ENCODE peak calls at places on chromosomes 11 and 22, in four cellular contexts. One of them, this sample, is unnamed.
A peak's percentile ranks its signal among the peaks of the same experiment; 100 is the strongest.

GRCh38 chr11:46649180-46649738 is 31.9 kb downstream of the ATG13 start:
- DNase-seq in fibroblast of lung: peak; percentile 97
- DNase-seq in psoas muscle: peak; percentile 36
- DNase-seq in spleen: no peak
- DNase-seq in this sample: no peak

GRCh38 chr11:64186205-64187165 is 514 bp downstream of the STIP1 start:
- DNase-seq in fibroblast of lung: no peak
- DNase-seq in psoas muscle: no peak
- DNase-seq in spleen: no peak
- DNase-seq in this sample: no peak

GRCh38 chr11:112610996-112611795 is 350.0 kb upstream of the NCAM1 start:
- DNase-seq in fibroblast of lung: no peak
- DNase-seq in psoas muscle: no peak
- DNase-seq in spleen: no peak
- DNase-seq in this sample: no peak

GRCh38 chr11:112051768-112052167 is 22.0 kb downstream of the PIH1D2 start:
- DNase-seq in fibroblast of lung: no peak
- DNase-seq in psoas muscle: no peak
- DNase-seq in spleen: no peak
- DNase-seq in this sample: no peak

GRCh38 chr11:132681971-132682370 is 850.3 kb downstream of the OPCML start:
- DNase-seq in fibroblast of lung: no peak
- DNase-seq in psoas muscle: no peak
- DNase-seq in spleen: no peak
- DNase-seq in this sample: no peak

GRCh38 chr22:20229916-20230775 is 38.0 kb downstream of the RTN4R start:
- DNase-seq in fibroblast of lung: no peak
- DNase-seq in psoas muscle: no peak
- DNase-seq in spleen: no peak
- DNase-seq in this sample: no peak

GRCh38 chr11:96948066-96948465 is 558.3 kb downstream of the JRKL start:
- DNase-seq in fibroblast of lung: no peak
- DNase-seq in psoas muscle: no peak
- DNase-seq in spleen: no peak
- DNase-seq in this sample: no peak

GRCh38 chr11:128575956-128576340 is 11.4 kb downstream of the ETS1 start:
- DNase-seq in fibroblast of lung: peak; percentile 83
- DNase-seq in psoas muscle: no peak
- DNase-seq in spleen: no peak
- DNase-seq in this sample: no peak

GRCh38 chr11:125583496-125583895 is 9.2 kb upstream of the STT3A start:
- DNase-seq in fibroblast of lung: no peak
- DNase-seq in psoas muscle: no peak
- DNase-seq in spleen: no peak
- DNase-seq in this sample: no peak

GRCh38 chr11:68966894-68967780 is 13.6 kb downstream of the MRGPRD start:
- DNase-seq in fibroblast of lung: no peak
- DNase-seq in psoas muscle: no peak
- DNase-seq in spleen: no peak
- DNase-seq in this sample: no peak

GRCh38 chr11:94201004-94201465 is 72.4 kb downstream of the PANX1 start:
- DNase-seq in fibroblast of lung: peak; percentile 92
- DNase-seq in psoas muscle: no peak
- DNase-seq in spleen: no peak
- DNase-seq in this sample: no peak

GRCh38 chr11:105297463-105297862 is 157.9 kb upstream of the CARD18 start:
- DNase-seq in fibroblast of lung: peak; percentile 22
- DNase-seq in psoas muscle: no peak
- DNase-seq in spleen: no peak
- DNase-seq in this sample: no peak

GRCh38 chr11:118618991-118619375 is 11.6 kb downstream of the PHLDB1 start:
- DNase-seq in fibroblast of lung: peak; percentile 87
- DNase-seq in psoas muscle: peak; percentile 72
- DNase-seq in spleen: peak; percentile 43
- DNase-seq in this sample: no peak

GRCh38 chr22:17960695-17961442 is 63.5 kb downstream of the MICAL3 start:
- DNase-seq in fibroblast of lung: no peak
- DNase-seq in psoas muscle: no peak
- DNase-seq in spleen: peak; percentile 47
- DNase-seq in this sample: no peak

GRCh38 chr11:134676516-134677287 is 264.7 kb upstream of the B3GAT1 start:
- DNase-seq in fibroblast of lung: no peak
- DNase-seq in psoas muscle: no peak
- DNase-seq in spleen: peak; percentile 38
- DNase-seq in this sample: no peak

GRCh38 chr11:65590240-65590738 is 5.3 kb downstream of the KCNK7 start:
- DNase-seq in fibroblast of lung: peak; percentile 57
- DNase-seq in psoas muscle: no peak
- DNase-seq in spleen: no peak
- DNase-seq in this sample: no peak

GRCh38 chr11:72840780-72841179 is 26.6 kb downstream of the ATG16L2 start:
- DNase-seq in fibroblast of lung: peak; percentile 94
- DNase-seq in psoas muscle: no peak
- DNase-seq in spleen: no peak
- DNase-seq in this sample: no peak

GRCh38 chr22:24429411-24430365 is 2.3 kb downstream of the ADORA2A start:
- DNase-seq in fibroblast of lung: no peak
- DNase-seq in psoas muscle: no peak
- DNase-seq in spleen: peak; percentile 87
- DNase-seq in this sample: no peak

GRCh38 chr11:45075952-45076351 is 70.5 kb upstream of the PRDM11 start:
- DNase-seq in fibroblast of lung: no peak
- DNase-seq in psoas muscle: no peak
- DNase-seq in spleen: no peak
- DNase-seq in this sample: no peak

GRCh38 chr11:38952698-38953097 is 2354.7 kb upstream of the RAG2 start:
- DNase-seq in fibroblast of lung: no peak
- DNase-seq in psoas muscle: no peak
- DNase-seq in spleen: no peak
- DNase-seq in this sample: no peak

GRCh38 chr22:42069801-42070516 is 653 bp downstream of the NAGA start:
- DNase-seq in fibroblast of lung: no peak
- DNase-seq in psoas muscle: no peak
- DNase-seq in spleen: peak; percentile 32
- DNase-seq in this sample: no peak

GRCh38 chr11:118910309-118911112 is 15.2 kb downstream of the BCL9L start:
- DNase-seq in fibroblast of lung: peak; percentile 94
- DNase-seq in psoas muscle: peak; percentile 86
- DNase-seq in spleen: peak; percentile 84
- DNase-seq in this sample: no peak

GRCh38 chr11:11505190-11505589 is 116.6 kb downstream of the GALNT18 start:
- DNase-seq in fibroblast of lung: no peak
- DNase-seq in psoas muscle: no peak
- DNase-seq in spleen: no peak
- DNase-seq in this sample: no peak

GRCh38 chr22:37563153-37564081 is 3.1 kb downstream of the CDC42EP1 start:
- DNase-seq in fibroblast of lung: peak; percentile 91
- DNase-seq in psoas muscle: peak; percentile 83
- DNase-seq in spleen: no peak
- DNase-seq in this sample: no peak

GRCh38 chr22:37560682-37561208 is 465 bp downstream of the CDC42EP1 start:
- DNase-seq in fibroblast of lung: peak; percentile 42
- DNase-seq in psoas muscle: peak; percentile 64
- DNase-seq in spleen: no peak
- DNase-seq in this sample: no peak

GRCh38 chr22:37564111-37564711 is 3.9 kb downstream of the CDC42EP1 start:
- DNase-seq in fibroblast of lung: peak; percentile 39
- DNase-seq in psoas muscle: no peak
- DNase-seq in spleen: no peak
- DNase-seq in this sample: no peak

GRCh38 chr22:37561209-37562048 is 1.1 kb downstream of the CDC42EP1 start:
- DNase-seq in fibroblast of lung: peak; percentile 89
- DNase-seq in psoas muscle: peak; percentile 92
- DNase-seq in spleen: peak; percentile 89
- DNase-seq in this sample: peak; percentile 31

DNA sequence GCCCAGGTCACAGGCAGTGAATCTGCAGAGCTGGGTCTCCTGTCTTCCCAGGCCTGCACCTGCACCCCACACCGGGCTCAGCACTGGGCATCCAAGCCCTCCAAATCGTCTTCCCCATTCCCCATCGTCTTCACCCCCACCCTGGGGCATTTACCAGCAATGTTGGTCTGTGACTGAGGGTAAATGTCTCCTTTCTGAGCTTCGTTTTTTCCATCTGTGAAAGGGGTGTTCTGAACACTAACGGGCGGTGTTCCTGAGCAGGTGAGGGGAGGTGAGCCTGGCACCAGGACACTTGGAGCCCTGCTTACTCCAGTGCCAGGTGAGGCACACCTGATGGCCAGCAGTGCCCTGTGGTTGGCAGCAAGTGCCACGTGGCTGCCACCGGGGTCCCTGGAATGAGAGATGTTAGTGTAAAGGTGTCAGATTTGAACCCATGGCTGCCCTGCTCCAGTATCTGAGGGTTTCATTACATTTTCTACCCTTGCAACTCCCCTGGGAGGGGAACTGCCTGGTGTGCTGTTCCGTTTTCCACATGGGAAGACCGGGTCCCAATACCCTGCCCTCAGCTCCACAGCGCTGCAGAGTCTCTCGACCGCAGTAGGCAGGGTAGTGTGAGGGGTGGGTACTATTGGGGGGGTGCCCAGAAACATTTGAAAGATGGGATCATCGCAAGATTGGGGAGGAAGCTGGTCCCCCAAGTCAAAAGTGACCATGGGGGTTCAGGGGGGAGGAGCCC is 1.9 kb downstream of the CDC42EP1 start:
- DNase-seq in fibroblast of lung: no peak
- DNase-seq in psoas muscle: no peak
- DNase-seq in spleen: no peak
- DNase-seq in this sample: no peak
- TF ChIP-seq CTCF in fibroblast of lung: no peak
- TF ChIP-seq CTCF in psoas muscle: no peak
- TF ChIP-seq CTCF in spleen: no peak
- TF ChIP-seq CTCF in this sample: no peak

GRCh38 chr11:83831929-83832328 is 545.8 kb upstream of the CCDC90B start:
- DNase-seq in fibroblast of lung: no peak
- DNase-seq in psoas muscle: no peak
- DNase-seq in spleen: no peak
- DNase-seq in this sample: no peak

GRCh38 chr11:83827520-83827919 is 541.4 kb upstream of the CCDC90B start:
- DNase-seq in fibroblast of lung: no peak
- DNase-seq in psoas muscle: no peak
- DNase-seq in spleen: no peak
- DNase-seq in this sample: no peak

GRCh38 chr11:83823461-83824025 is 537.4 kb upstream of the CCDC90B start:
- DNase-seq in fibroblast of lung: no peak
- DNase-seq in psoas muscle: no peak
- DNase-seq in spleen: no peak
- DNase-seq in this sample: no peak

GRCh38 chr11:83826078-83826477 is 539.9 kb upstream of the CCDC90B start:
- DNase-seq in fibroblast of lung: no peak
- DNase-seq in psoas muscle: no peak
- DNase-seq in spleen: no peak
- DNase-seq in this sample: no peak

GRCh38 chr11:83827940-83828554 is 541.9 kb upstream of the CCDC90B start:
- DNase-seq in fibroblast of lung: peak; percentile 59
- DNase-seq in psoas muscle: no peak
- DNase-seq in spleen: no peak
- DNase-seq in this sample: peak; percentile 17
- TF ChIP-seq CTCF in fibroblast of lung: peak; percentile 51
- TF ChIP-seq CTCF in psoas muscle: peak; percentile 41
- TF ChIP-seq CTCF in spleen: no peak
- TF ChIP-seq CTCF in this sample: peak; percentile 74

GRCh38 chr11:8329961-8330361 is 66.3 kb upstream of the LMO1 start:
- DNase-seq in fibroblast of lung: no peak
- DNase-seq in psoas muscle: no peak
- DNase-seq in spleen: no peak
- DNase-seq in this sample: peak; percentile 94

GRCh38 chr11:8329336-8329735 is 65.7 kb upstream of the LMO1 start:
- DNase-seq in fibroblast of lung: no peak
- DNase-seq in psoas muscle: no peak
- DNase-seq in spleen: no peak
- DNase-seq in this sample: no peak

GRCh38 chr11:8327761-8328192 is 64.1 kb upstream of the LMO1 start:
- DNase-seq in fibroblast of lung: no peak
- DNase-seq in psoas muscle: no peak
- DNase-seq in spleen: peak; percentile 49
- DNase-seq in this sample: no peak

GRCh38 chr11:8328231-8328794 is 64.6 kb upstream of the LMO1 start:
- DNase-seq in fibroblast of lung: no peak
- DNase-seq in psoas muscle: no peak
- DNase-seq in spleen: peak; percentile 61
- DNase-seq in this sample: no peak

DNA sequence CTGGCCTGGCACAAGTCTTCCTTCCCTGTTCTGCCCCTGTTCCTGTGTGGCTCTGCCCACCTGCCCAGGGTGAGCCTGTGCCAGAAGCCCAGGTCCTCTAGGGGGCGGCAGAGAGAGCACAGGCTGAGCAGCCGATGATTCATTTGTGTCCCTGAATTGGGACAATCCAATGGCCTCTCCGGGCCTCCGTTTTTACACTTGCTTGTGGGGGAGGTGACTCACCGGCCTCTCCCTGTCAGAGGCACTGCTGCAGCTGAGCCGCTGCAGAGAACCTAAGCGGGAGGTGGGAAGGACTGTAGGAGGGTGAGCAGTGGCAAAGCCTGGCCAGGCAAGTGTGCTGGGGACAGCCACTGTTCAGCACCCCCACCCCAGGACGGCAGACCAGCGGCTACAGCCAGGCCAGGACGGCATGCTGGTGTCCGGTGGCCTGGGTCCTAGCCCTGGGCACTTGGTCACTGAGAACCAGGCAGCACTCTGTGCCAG is 65.2 kb upstream of the LMO1 start:
- DNase-seq in fibroblast of lung: peak; percentile 72
- DNase-seq in psoas muscle: peak; percentile 80
- DNase-seq in spleen: peak; percentile 88
- DNase-seq in this sample: peak; percentile 78
- TF ChIP-seq CTCF in fibroblast of lung: peak; percentile 51
- TF ChIP-seq CTCF in psoas muscle: peak; percentile 69
- TF ChIP-seq CTCF in spleen: peak; percentile 49
- TF ChIP-seq CTCF in this sample: peak; percentile 80

GRCh38 chr11:92552942-92553341 is 328.3 kb downstream of the FAT3 start:
- DNase-seq in fibroblast of lung: peak; percentile 31
- DNase-seq in psoas muscle: no peak
- DNase-seq in spleen: no peak
- DNase-seq in this sample: no peak

GRCh38 chr11:92554662-92555061 is 330.0 kb downstream of the FAT3 start:
- DNase-seq in fibroblast of lung: no peak
- DNase-seq in psoas muscle: no peak
- DNase-seq in spleen: no peak
- DNase-seq in this sample: no peak

GRCh38 chr11:92546089-92546488 is 321.5 kb downstream of the FAT3 start:
- DNase-seq in fibroblast of lung: peak; percentile 28
- DNase-seq in psoas muscle: no peak
- DNase-seq in spleen: no peak
- DNase-seq in this sample: no peak

GRCh38 chr11:92550871-92551270 is 326.3 kb downstream of the FAT3 start:
- DNase-seq in fibroblast of lung: no peak
- DNase-seq in psoas muscle: no peak
- DNase-seq in spleen: no peak
- DNase-seq in this sample: no peak

DNA sequence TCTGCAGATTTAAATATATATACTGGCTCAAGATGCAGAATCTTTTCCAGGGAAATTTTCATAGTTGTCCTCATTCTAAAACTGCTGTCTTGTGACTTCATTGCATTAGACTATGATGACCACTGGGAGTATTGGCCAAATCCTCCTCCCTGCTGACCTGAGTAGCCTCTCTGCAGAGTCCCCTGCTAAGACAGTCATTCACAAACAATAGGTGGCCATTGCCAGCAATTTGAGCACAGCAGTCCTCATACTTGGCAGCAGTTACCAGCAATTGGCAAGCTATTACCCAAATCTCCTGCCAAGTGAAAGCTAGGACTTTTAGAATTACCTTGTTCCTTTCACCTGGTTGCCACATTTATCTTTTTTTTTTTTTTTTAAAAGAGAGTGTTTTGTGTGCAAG is 325.8 kb downstream of the FAT3 start:
- DNase-seq in fibroblast of lung: no peak
- DNase-seq in psoas muscle: no peak
- DNase-seq in spleen: no peak
- DNase-seq in this sample: no peak
- TF ChIP-seq CTCF in fibroblast of lung: no peak
- TF ChIP-seq CTCF in psoas muscle: no peak
- TF ChIP-seq CTCF in spleen: no peak
- TF ChIP-seq CTCF in this sample: no peak

This sample was measured in D721Med.